ENCODE peak calls at places on chromosome 15, in nine cellular contexts. N, Z, X, V, A, K, C, B and D are unnamed samples.

GRCh38 chr15:58065011-58065444 is 483 bp downstream of the ALDH1A2 start:
- DNase-seq in Z (no peak), V (no peak), B (no peak), C (no peak), X (no peak), A (no peak), N (no peak), K (no peak), D (peak; percentile 50)

GRCh38 chr15:39426552-39427532 is 154.0 kb upstream of the THBS1 start:
- DNase-seq in V (peak; percentile 54), A (peak; percentile 8), N (peak; percentile 94), C (peak; percentile 35), X (peak; percentile 4), Z (peak; percentile 75), B (peak; percentile 98), K (peak; percentile 65), D (no peak)

GRCh38 chr15:70032509-70032908 is 65.2 kb downstream of the TLE3 start:
- DNase-seq in A (no peak), B (no peak), X (no peak), V (no peak), C (no peak), Z (peak; percentile 44), K (no peak), N (no peak), D (no peak)

GRCh38 chr15:74130089-74130848 is at the start of gene ISLR2:
- DNase-seq in X (no peak), V (no peak), Z (no peak), K (no peak), A (no peak), B (no peak), N (no peak), C (no peak), D (no peak)

GRCh38 chr15:70955151-70955550 is 62.5 kb downstream of the LRRC49 start:
- DNase-seq in B (no peak), X (no peak), C (no peak), V (no peak), K (peak; percentile 16), A (no peak), N (peak; percentile 65), Z (no peak), D (no peak)

GRCh38 chr15:82168757-82169156 is 93.8 kb downstream of the EFL1 start:
- DNase-seq in B (no peak), V (no peak), N (no peak), C (no peak), X (no peak), A (no peak), K (no peak), Z (no peak), D (no peak)

GRCh38 chr15:42921049-42921731 is 612 bp upstream of the TTBK2 start:
- DNase-seq in V (peak; percentile 8), N (peak; percentile 12), B (no peak), X (peak; percentile 54), Z (no peak), A (peak; percentile 9), C (peak; percentile 11), K (peak; percentile 21), D (no peak)

GRCh38 chr15:47588968-47589367 is 128.3 kb upstream of the SEMA6D start:
- DNase-seq in N (no peak), X (no peak), B (no peak), V (no peak), A (no peak), K (no peak), C (no peak), Z (no peak), D (no peak)